ENCODE peak calls at places on chromosomes 7 and 10, in seven cellular contexts. E, O, B, R, C, T and J are unnamed samples.

GRCh38 chr10:4721994-4722753 is 103.8 kb upstream of the AKR1E2 start:
- DNase-seq in O (no peak), C (no peak), B (no peak), R (no peak), E (no peak), T (no peak), J (no peak)

GRCh38 chr10:4688620-4689019 is 137.4 kb upstream of the AKR1E2 start:
- DNase-seq in B (no peak), T (no peak), C (no peak), O (no peak), R (no peak), E (no peak), J (no peak)

GRCh38 chr7:108467391-108467790 is 11.2 kb upstream of the NRCAM start:
- DNase-seq in O (no peak), E (no peak), R (no peak), T (no peak), C (no peak), B (no peak), J (no peak)

GRCh38 chr10:6023661-6024333 is 38.4 kb downstream of the IL2RA start:
- DNase-seq in B (no peak), E (no peak), C (no peak), O (no peak), R (no peak), T (no peak), J (no peak)

GRCh38 chr7:27166475-27167169 is 1.3 kb upstream of the HOXA9 start:
- DNase-seq in E (no peak), T (no peak), B (peak; percentile 17), R (peak; percentile 44), C (no peak), O (peak; percentile 53), J (no peak)

GRCh38 chr10:110206988-110207804 is at the start of gene MXI1:
- DNase-seq in B (peak; percentile 73), C (peak; percentile 74), E (peak; percentile 88), R (peak; percentile 82), T (peak; percentile 70), O (peak; percentile 81), J (peak; percentile 71)

GRCh38 chr7:158246272-158246959 is 341.2 kb downstream of the PTPRN2 start:
- DNase-seq in E (no peak), C (no peak), T (no peak), B (no peak), O (no peak), R (no peak), J (no peak)

GRCh38 chr10:34001831-34002230 is 667.4 kb upstream of the NRP1 start:
- DNase-seq in B (no peak), R (no peak), E (no peak), T (no peak), O (no peak), C (no peak), J (no peak)

GRCh38 chr10:6601224-6601805 is 21.2 kb upstream of the PRKCQ start:
- DNase-seq in B (no peak), R (no peak), E (no peak), C (no peak), T (no peak), O (no peak), J (no peak)

GRCh38 chr7:81676813-81677212 is 93.0 kb downstream of the HGF start:
- DNase-seq in C (no peak), B (no peak), O (no peak), T (no peak), R (no peak), E (peak; percentile 15), J (no peak)

GRCh38 chr10:126272526-126272925 is 115.8 kb downstream of the ADAM12 start:
- DNase-seq in C (no peak), B (no peak), E (no peak), R (no peak), O (no peak), T (no peak), J (no peak)

GRCh38 chr10:10804998-10805737 is 212.5 kb upstream of the CELF2 start:
- DNase-seq in B (no peak), T (no peak), O (no peak), C (no peak), R (no peak), E (no peak), J (no peak)

GRCh38 chr10:132618158-132618924 is 80.8 kb downstream of the INPP5A start:
- DNase-seq in C (no peak), T (no peak), R (no peak), O (no peak), B (no peak), E (no peak), J (no peak)
- H3K4me1 ChIP-seq in C (no peaks in the 10 kb centered on the region), T (no peaks in the 10 kb centered on the region), R (no peaks in the 10 kb centered on the region), O (no peaks in the 10 kb centered on the region), B (no peaks in the 10 kb centered on the region), E (no peaks in the 10 kb centered on the region), J (no peaks in the 10 kb centered on the region)

GRCh38 chr7:43729214-43729923 is at the start of gene COA1:
- DNase-seq in C (peak; percentile 86), O (peak; percentile 92), B (peak; percentile 88), E (peak; percentile 84), R (peak; percentile 92), T (peak; percentile 86), J (peak; percentile 86)
- TF ChIP-seq CTCF in C (no peak), O (no peak), B (no peak), E (peak; percentile 14), R (no peak), T (no peak), J (no peak)

DNA sequence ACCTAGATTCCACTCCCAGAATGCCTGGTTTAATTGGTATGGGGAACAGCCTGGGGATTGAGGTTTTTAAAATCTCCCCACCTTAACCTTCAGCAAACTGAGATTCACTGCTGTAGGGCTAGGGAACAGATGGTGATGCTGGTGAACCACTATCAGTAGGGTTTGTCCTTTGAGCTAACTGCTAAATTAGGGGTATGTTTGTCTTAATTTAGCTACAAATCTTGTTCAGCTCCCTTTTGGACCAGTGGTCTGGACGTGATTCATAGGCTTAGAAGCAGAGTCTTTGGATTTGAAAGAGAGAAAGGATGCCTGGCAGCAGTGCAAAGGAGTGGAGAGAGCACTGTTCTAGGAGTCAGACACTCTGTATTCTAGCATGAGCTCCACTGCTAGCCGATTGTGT is 2.8 kb downstream of the HDAC9 start:
- DNase-seq in E (no peak), R (no peak), T (no peak), B (no peak), C (no peak), O (no peak), J (no peak)
- H3K4me3 ChIP-seq in E (no peak overlapping the region), R (no peak overlapping the region), T (no peak overlapping the region), B (peak overlapping the region; percentile 69), C (peak overlapping the region; percentile 54), O (no peak overlapping the region), J (no peak overlapping the region)

GRCh38 chr7:55189878-55190436 is 171.1 kb downstream of the EGFR start:
- DNase-seq in O (no peak), T (no peak), R (no peak), B (no peak), E (no peak), C (no peak), J (no peak)

GRCh38 chr7:55189447-55189760 is 170.6 kb downstream of the EGFR start:
- DNase-seq in O (no peak), C (no peak), B (no peak), R (no peak), E (no peak), T (no peak), J (no peak)

GRCh38 chr7:55187701-55188491 is 169.1 kb downstream of the EGFR start:
- DNase-seq in C (peak; percentile 46), B (no peak), T (no peak), O (no peak), E (no peak), R (no peak), J (no peak)

GRCh38 chr7:55190511-55191160 is 171.8 kb downstream of the EGFR start:
- DNase-seq in O (no peak), B (no peak), E (no peak), R (no peak), T (no peak), C (no peak), J (no peak)

GRCh38 chr7:55188590-55189446 is 170.0 kb downstream of the EGFR start:
- DNase-seq in E (no peak), B (no peak), C (no peak), R (no peak), O (no peak), T (no peak), J (no peak)
- H3K4me1 ChIP-seq in E (no peaks in the 10 kb centered on the region), B (peaks cover 32% of the 10 kb centered on the region), C (peaks cover 13% of the 10 kb centered on the region), R (peaks cover 31% of the 10 kb centered on the region), O (no peaks in the 10 kb centered on the region), T (peaks cover 15% of the 10 kb centered on the region), J (no peaks in the 10 kb centered on the region)